ENCODE peak calls at places on chromosomes 12 and 14, in five cellular contexts. I is NCI-H1092, G is Peyer's patch, K is ELR, P is NCI-H446 treated with DMSO at 0.1 percent for 48 hours. F is an unnamed sample.

GRCh38 chr14:59464651-59465569 is at the start of gene GPR135:
- DNase-seq in I (peak), G (peak), K (peak), P (no peak), F (peak)

GRCh38 chr12:22533155-22533554 is 11.2 kb downstream of the C2CD5 start:
- DNase-seq in I (no peak), G (no peak), K (no peak), P (no peak), F (no peak)

GRCh38 chr12:64968989-64969819 is 144.8 kb downstream of the TBC1D30 start:
- DNase-seq in I (no peak), G (no peak), K (peak), P (no peak), F (no peak)

GRCh38 chr12:122960193-122960569 is 6.1 kb downstream of the ABCB9 start:
- DNase-seq in I (no peak), G (no peak), K (no peak), P (no peak), F (no peak)

GRCh38 chr12:98594050-98594853 is 766 bp downstream of the SLC25A3 start:
- DNase-seq in I (no peak), G (peak), K (peak), P (no peak), F (peak)

GRCh38 chr12:38771871-38772270 is 133.5 kb downstream of the CPNE8 start:
- DNase-seq in I (no peak), G (no peak), K (no peak), P (no peak), F (no peak)

GRCh38 chr12:54648265-54648664 is at the start of gene DCD:
- DNase-seq in I (no peak), G (no peak), K (no peak), P (no peak), F (no peak)

GRCh38 chr14:21454843-21455550 is 926 bp downstream of the CHD8 start:
- DNase-seq in I (no peak), G (no peak), K (no peak), P (no peak), F (no peak)

GRCh38 chr12:111412830-111413441 is 7.2 kb downstream of the SH2B3 start:
- DNase-seq in I (no peak), G (no peak), K (no peak), P (no peak), F (no peak)

GRCh38 chr12:38151991-38152700 is 164.4 kb upstream of the ALG10B start:
- DNase-seq in I (no peak), G (no peak), K (no peak), P (no peak), F (no peak)

GRCh38 chr12:52082988-52083637 is 3.6 kb downstream of the SMIM41 start:
- DNase-seq in I (peak), G (no peak), K (peak), P (no peak), F (peak)

GRCh38 chr12:64066052-64066451 is 156.0 kb downstream of the KICS2 start:
- DNase-seq in I (no peak), G (no peak), K (no peak), P (no peak), F (no peak)

GRCh38 chr14:97177016-97177415 is 379.8 kb downstream of the VRK1 start:
- DNase-seq in I (peak), G (no peak), K (peak), P (no peak), F (no peak)

GRCh38 chr14:94394594-94395305 is 6.3 kb upstream of the SERPINA1 start:
- DNase-seq in I (no peak), G (peak), K (peak), P (no peak), F (no peak)

GRCh38 chr14:64955297-64955696 is 12.8 kb upstream of the GPX2 start:
- DNase-seq in I (no peak), G (no peak), K (no peak), P (no peak), F (peak)

GRCh38 chr12:106288510-106289195 is 13.9 kb upstream of the TCP11L2 start:
- DNase-seq in I (no peak), G (no peak), K (peak), P (no peak), F (no peak)